ENCODE peak calls at places on chromosomes 1 and 21, in seven cellular contexts. H is AG04450, R is fibroblast of villous mesenchyme, V is MM.1S, C is Panc1, K is fibroblast of lung, X is left ventricle myocardium inferior. D is an unnamed sample.

GRCh38 chr1:223276029-223276428 is 87.9 kb downstream of the SUSD4 start:
- DNase-seq in C (no peak), V (no peak), R (no peak), H (no peak), K (no peak), X (no peak), D (no peak)

GRCh38 chr21:32747396-32747795 is 19.6 kb upstream of the SYNJ1 start:
- DNase-seq in R (no peak), K (no peak), X (no peak), V (no peak), H (no peak), C (no peak), D (no peak)

GRCh38 chr1:38183747-38184146 is 137.2 kb upstream of the POU3F1 start:
- DNase-seq in V (no peak), K (no peak), R (no peak), X (no peak), C (no peak), H (no peak), D (no peak)

GRCh38 chr21:42666023-42666747 is 12.8 kb downstream of the PDE9A start:
- DNase-seq in C (no peak), K (no peak), R (no peak), X (no peak), V (no peak), H (no peak), D (no peak)

GRCh38 chr1:64111787-64112186 is 91.6 kb upstream of the UBE2U start:
- DNase-seq in X (no peak), C (no peak), H (no peak), V (no peak), R (no peak), K (peak), D (no peak)

GRCh38 chr1:94202241-94202640 is 35.1 kb downstream of the ARHGAP29 start:
- DNase-seq in H (no peak), X (no peak), K (no peak), R (no peak), C (no peak), V (no peak), D (no peak)

GRCh38 chr1:180988221-180988826 is 34.3 kb downstream of the STX6 start:
- DNase-seq in X (no peak), C (no peak), K (peak), V (no peak), R (no peak), H (no peak), D (no peak)

GRCh38 chr1:93567255-93567918 is 114.2 kb downstream of the BCAR3 start:
- DNase-seq in C (no peak), K (peak), X (peak), H (peak), V (no peak), R (peak), D (peak)

GRCh38 chr1:20823879-20824278 is 36.8 kb upstream of the HP1BP3 start:
- DNase-seq in X (no peak), R (no peak), K (no peak), H (no peak), C (no peak), V (no peak), D (no peak)

GRCh38 chr1:160307455-160307854 is 22.5 kb upstream of the PEX19 start:
- DNase-seq in H (no peak), V (no peak), X (no peak), C (no peak), K (no peak), R (no peak), D (no peak)

GRCh38 chr1:79667848-79668696 is 661.5 kb upstream of the ADGRL4 start:
- DNase-seq in K (no peak), X (no peak), V (no peak), C (no peak), H (no peak), R (no peak), D (no peak)

GRCh38 chr1:200154069-200154767 is 126.7 kb downstream of the NR5A2 start:
- DNase-seq in K (peak), C (no peak), H (no peak), R (no peak), V (peak), X (no peak), D (no peak)

GRCh38 chr1:94332952-94333351 is 85.2 kb upstream of the ABCD3 start:
- DNase-seq in K (peak), X (no peak), V (no peak), C (no peak), H (no peak), R (no peak), D (peak)

GRCh38 chr1:67814121-67814772 is 19.0 kb downstream of the GNG12 start:
- DNase-seq in C (no peak), H (no peak), R (no peak), K (no peak), X (no peak), V (no peak), D (peak)

GRCh38 chr1:203557390-203557789 is 63.4 kb downstream of the OPTC start:
- DNase-seq in V (no peak), X (peak), H (no peak), K (peak), R (peak), C (no peak), D (peak)

GRCh38 chr1:46370214-46370633 is 23.9 kb upstream of the FAAH start:
- DNase-seq in H (no peak), K (peak), R (no peak), X (no peak), C (no peak), V (no peak), D (peak)

GRCh38 chr1:39481289-39481688 is 10.1 kb upstream of the BMP8A start:
- DNase-seq in X (no peak), H (no peak), K (no peak), C (no peak), R (no peak), V (no peak), D (no peak)

GRCh38 chr1:1290238-1290731 is 10.0 kb downstream of the SCNN1D start:
- DNase-seq in K (peak), V (peak), X (peak), C (no peak), R (no peak), H (no peak), D (peak)

GRCh38 chr1:23202263-23202749 is 15.0 kb downstream of the HTR1D start:
- DNase-seq in K (peak), X (no peak), V (peak), R (peak), C (no peak), H (no peak), D (peak)

GRCh38 chr1:39642796-39643195 is 3.4 kb upstream of the HEYL start:
- DNase-seq in H (no peak), V (no peak), R (no peak), X (no peak), C (no peak), K (peak), D (peak)

GRCh38 chr1:156873659-156874058 is 13.0 kb downstream of the NTRK1 start:
- DNase-seq in C (no peak), X (no peak), V (no peak), R (no peak), K (no peak), H (no peak), D (no peak)

GRCh38 chr1:163163861-163164582 is 38.7 kb downstream of the RGS5 start:
- DNase-seq in V (no peak), H (peak), C (no peak), X (no peak), R (peak), K (peak), D (peak)

GRCh38 chr1:169107673-169108160 is 1.2 kb downstream of the ATP1B1 start:
- DNase-seq in V (no peak), C (peak), K (peak), X (peak), H (no peak), R (peak), D (no peak)

GRCh38 chr1:222301653-222302052 is 246.3 kb downstream of the HHIPL2 start:
- DNase-seq in R (no peak), H (no peak), K (no peak), V (no peak), C (no peak), X (no peak), D (no peak)

GRCh38 chr1:243267346-243268283 is 11.8 kb downstream of the SDCCAG8 start:
- DNase-seq in K (no peak), V (no peak), H (no peak), X (no peak), C (no peak), R (peak), D (no peak)

GRCh38 chr1:180229483-180230415 is at the start of gene LHX4:
- DNase-seq in X (no peak), C (no peak), R (peak), K (peak), V (peak), H (no peak), D (no peak)

GRCh38 chr1:78790174-78790573 is 140.5 kb downstream of the IFI44 start:
- DNase-seq in R (peak), V (no peak), C (no peak), H (no peak), X (no peak), K (no peak), D (no peak)

GRCh38 chr1:194117582-194117981 is 931.2 kb upstream of the B3GALT2 start:
- DNase-seq in H (no peak), V (no peak), R (no peak), K (no peak), C (no peak), X (no peak), D (no peak)
- TF ChIP-seq CTCF in H (no peak), V (no peak), R (no peak), K (no peak), C (no peak), X (no peak), D (no peak)

GRCh38 chr1:21940492-21940891 is 3.4 kb upstream of the HSPG2 start:
- DNase-seq in C (no peak), R (no peak), H (no peak), X (no peak), V (no peak), K (no peak), D (no peak)

GRCh38 chr1:21941370-21941769 is 4.3 kb upstream of the HSPG2 start:
- DNase-seq in H (no peak), C (no peak), X (no peak), V (no peak), R (no peak), K (no peak), D (no peak)

GRCh38 chr1:21944261-21945074 is 7.4 kb upstream of the HSPG2 start:
- DNase-seq in R (no peak), H (no peak), V (no peak), K (peak), X (no peak), C (no peak), D (peak)

GRCh38 chr1:21939650-21940374 is 2.7 kb upstream of the HSPG2 start:
- DNase-seq in H (peak), C (peak), K (peak), X (peak), V (no peak), R (peak), D (peak)

GRCh38 chr1:21942464-21942863 is 5.4 kb upstream of the HSPG2 start:
- DNase-seq in X (no peak), H (no peak), R (no peak), K (no peak), V (no peak), C (no peak), D (no peak)
- H3K4me3 ChIP-seq in X (no peak), H (no peak), R (no peak), K (no peak), V (no peak), C (no peak), D (no peak)

GRCh38 chr1:202361224-202361623 is 12.7 kb downstream of the PPP1R12B start:
- DNase-seq in R (no peak), K (no peak), V (no peak), X (no peak), H (no peak), C (no peak), D (no peak)
- TF ChIP-seq CTCF in R (no peak), K (no peak), V (no peak), X (no peak), H (no peak), C (no peak), D (no peak)

GRCh38 chr1:153640873-153641272 is 7.0 kb downstream of the CHTOP start:
- DNase-seq in H (no peak), C (no peak), X (no peak), V (no peak), R (no peak), K (no peak), D (no peak)
- H3K4me3 ChIP-seq in H (no peak), C (no peak), X (no peak), V (no peak), R (no peak), K (no peak), D (no peak)

GRCh38 chr1:225877570-225877969 is 4.6 kb downstream of the TMEM63A start:
- DNase-seq in V (peak), R (peak), K (peak), H (no peak), C (no peak), X (peak), D (peak)
- TF ChIP-seq CTCF in V (peak), R (peak), K (peak), H (peak), C (peak), X (peak), D (peak)

D was measured in foreskin fibroblast.